ENCODE peak calls at places on chromosomes 6 and 20, in five cellular contexts. One of them, this sample, is unnamed.

GRCh38 chr6:126890055-126890454 is 228.4 kb upstream of the RSPO3 start:
- DNase-seq in cardiac fibroblast: no peak
- DNase-seq in AG04449: no peak
- DNase-seq in psoas muscle: no peak
- DNase-seq in tibial artery: no peak
- DNase-seq in this sample: no peak

GRCh38 chr6:15935661-15936060 is 193.2 kb upstream of the MYLIP start:
- DNase-seq in cardiac fibroblast: no peak
- DNase-seq in AG04449: no peak
- DNase-seq in psoas muscle: no peak
- DNase-seq in tibial artery: no peak
- DNase-seq in this sample: no peak

GRCh38 chr20:33648396-33649004 is 13.6 kb upstream of the C20orf144 start:
- DNase-seq in cardiac fibroblast: no peak
- DNase-seq in AG04449: no peak
- DNase-seq in psoas muscle: no peak
- DNase-seq in tibial artery: no peak
- DNase-seq in this sample: no peak

GRCh38 chr6:95133578-95133977 is 443.8 kb upstream of the MANEA start:
- DNase-seq in cardiac fibroblast: no peak
- DNase-seq in AG04449: no peak
- DNase-seq in psoas muscle: no peak
- DNase-seq in tibial artery: no peak
- DNase-seq in this sample: no peak

GRCh38 chr20:58141971-58142842 is 86.2 kb downstream of the ANKRD60 start:
- DNase-seq in cardiac fibroblast: no peak
- DNase-seq in AG04449: no peak
- DNase-seq in psoas muscle: no peak
- DNase-seq in tibial artery: peak; percentile 56
- DNase-seq in this sample: no peak

GRCh38 chr20:34254979-34255378 is 13.8 kb downstream of the ASIP start:
- DNase-seq in cardiac fibroblast: no peak
- DNase-seq in AG04449: no peak
- DNase-seq in psoas muscle: no peak
- DNase-seq in tibial artery: no peak
- DNase-seq in this sample: no peak

GRCh38 chr6:138965971-138966370 is 22.1 kb downstream of the REPS1 start:
- DNase-seq in cardiac fibroblast: no peak
- DNase-seq in AG04449: no peak
- DNase-seq in psoas muscle: no peak
- DNase-seq in tibial artery: no peak
- DNase-seq in this sample: no peak

GRCh38 chr6:158642805-158643489 is 1.6 kb downstream of the DYNLT1 start:
- DNase-seq in cardiac fibroblast: no peak
- DNase-seq in AG04449: no peak
- DNase-seq in psoas muscle: no peak
- DNase-seq in tibial artery: peak; percentile 31
- DNase-seq in this sample: no peak

GRCh38 chr20:36865076-36865860 is 10.7 kb upstream of the TLDC2 start:
- DNase-seq in cardiac fibroblast: no peak
- DNase-seq in AG04449: no peak
- DNase-seq in psoas muscle: no peak
- DNase-seq in tibial artery: no peak
- DNase-seq in this sample: no peak

GRCh38 chr6:22099923-22100322 is 196.9 kb downstream of the PRL start:
- DNase-seq in cardiac fibroblast: no peak
- DNase-seq in AG04449: no peak
- DNase-seq in psoas muscle: no peak
- DNase-seq in tibial artery: no peak
- DNase-seq in this sample: no peak

GRCh38 chr6:145116591-145117178 is 618.6 kb downstream of the EPM2A start:
- DNase-seq in cardiac fibroblast: no peak
- DNase-seq in AG04449: no peak
- DNase-seq in psoas muscle: no peak
- DNase-seq in tibial artery: no peak
- DNase-seq in this sample: no peak

GRCh38 chr20:52799130-52799529 is 173.0 kb upstream of the TSHZ2 start:
- DNase-seq in cardiac fibroblast: no peak
- DNase-seq in AG04449: no peak
- DNase-seq in psoas muscle: no peak
- DNase-seq in tibial artery: no peak
- DNase-seq in this sample: no peak

DNA sequence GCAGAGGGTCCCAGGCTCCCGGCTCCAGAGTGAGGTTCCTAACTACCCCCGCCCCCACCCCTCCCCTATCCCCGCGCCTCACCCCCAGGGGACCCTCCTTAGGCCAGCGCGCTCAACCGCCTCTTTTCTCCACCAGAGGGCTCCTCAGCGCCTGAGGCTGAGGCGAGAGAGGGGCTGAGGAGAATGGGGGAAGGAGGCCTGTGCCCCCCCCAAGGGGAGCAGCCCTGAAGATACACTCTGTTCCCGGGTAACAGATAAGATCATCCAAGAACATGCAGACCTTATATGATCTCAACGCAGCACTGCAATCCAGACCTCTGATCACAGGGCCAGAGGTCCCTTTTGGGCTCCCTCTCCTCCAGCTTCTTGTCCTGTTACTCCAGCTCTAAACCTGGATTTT is 43.3 kb upstream of the MRPS10 start:
- DNase-seq in cardiac fibroblast: no peak
- DNase-seq in AG04449: no peak
- DNase-seq in psoas muscle: peak; percentile 83
- DNase-seq in tibial artery: no peak
- DNase-seq in this sample: peak; percentile 33
- H3K4me3 ChIP-seq in cardiac fibroblast: no peak overlapping the region
- H3K4me3 ChIP-seq in AG04449: no peak overlapping the region
- H3K4me3 ChIP-seq in psoas muscle: no peak overlapping the region
- H3K4me3 ChIP-seq in tibial artery: no peak overlapping the region
- H3K4me3 ChIP-seq in this sample: no peak overlapping the region

DNA sequence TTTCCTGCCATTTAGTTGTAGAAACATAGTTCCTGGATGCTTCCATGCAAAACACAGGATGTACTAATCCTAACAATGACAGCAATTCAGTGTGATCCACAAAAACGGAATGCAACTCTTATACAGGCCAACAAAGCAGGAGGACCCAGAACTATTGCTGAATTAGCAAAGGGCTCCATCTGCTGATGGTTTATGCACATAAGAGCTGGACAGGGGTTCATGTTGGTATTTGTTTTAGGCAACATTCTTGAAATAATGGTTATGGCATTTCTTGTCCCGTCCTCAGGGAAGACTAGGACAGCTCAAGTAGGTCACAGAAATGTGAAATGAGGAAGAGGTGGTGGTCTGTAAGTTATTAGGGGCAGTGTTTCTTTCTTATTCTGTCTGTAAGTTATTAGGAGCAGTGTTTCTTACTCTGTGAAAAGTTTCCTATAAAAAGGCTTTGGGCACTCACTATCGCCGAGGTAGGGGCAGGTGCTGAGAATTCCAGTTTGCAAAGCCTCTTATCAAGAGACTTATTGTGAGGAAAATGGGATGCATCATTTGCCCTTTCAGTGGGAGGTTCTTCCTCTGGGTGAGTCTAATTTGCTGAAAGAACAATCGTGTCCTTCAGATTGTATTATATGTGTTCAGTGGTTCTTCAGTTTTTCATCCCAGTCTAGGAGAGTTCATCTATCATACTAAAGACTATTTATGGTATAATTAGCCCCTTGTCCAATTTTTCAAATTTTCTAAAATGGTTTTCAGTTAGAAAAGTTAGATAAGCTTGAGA is 171.1 kb downstream of the MCHR2 start:
- DNase-seq in cardiac fibroblast: peak; percentile 50
- DNase-seq in AG04449: peak; percentile 19
- DNase-seq in psoas muscle: no peak
- DNase-seq in tibial artery: no peak
- DNase-seq in this sample: peak; percentile 53
- TF ChIP-seq CTCF in cardiac fibroblast: peak; percentile 54
- TF ChIP-seq CTCF in AG04449: peak; percentile 31
- TF ChIP-seq CTCF in psoas muscle: peak; percentile 14
- TF ChIP-seq CTCF in tibial artery: no peak
- TF ChIP-seq CTCF in this sample: peak; percentile 55

DNA sequence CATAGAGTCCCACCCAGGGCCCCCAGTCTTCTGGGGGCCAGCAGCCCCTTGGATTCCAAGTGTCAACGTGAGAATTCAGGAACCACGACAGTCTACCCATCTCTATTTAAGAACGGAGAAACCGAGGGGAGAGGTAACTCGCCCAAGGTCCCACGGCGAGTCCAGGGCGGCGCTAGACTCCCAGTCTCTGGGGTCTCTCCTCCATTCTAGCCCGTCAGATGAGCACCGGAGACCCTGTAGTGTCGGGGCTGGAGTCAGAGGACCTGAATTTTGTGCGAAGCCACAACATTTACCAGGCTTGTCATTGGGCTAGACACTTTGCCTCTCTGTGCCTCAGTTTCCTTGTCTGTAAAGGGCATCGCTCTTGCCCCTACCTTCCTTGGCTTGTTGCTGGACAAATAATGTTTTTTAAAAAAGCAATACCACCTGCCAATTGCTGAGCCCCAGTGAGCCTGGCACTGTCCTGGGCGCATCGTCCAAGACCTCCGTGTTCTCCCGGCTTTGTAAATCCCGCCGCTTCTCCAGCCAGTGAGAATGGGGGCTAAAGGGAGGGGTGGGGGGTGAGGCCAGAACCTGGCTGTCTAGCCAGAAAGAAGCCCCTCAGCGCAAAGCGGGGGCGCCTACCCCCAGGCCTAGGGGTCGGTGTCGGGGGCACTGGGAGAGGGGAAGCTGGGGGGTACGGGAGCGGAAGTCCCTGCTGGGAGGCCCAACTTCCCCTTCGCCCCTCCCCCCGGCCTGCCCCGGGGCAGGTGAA is 91.7 kb downstream of the NCR2 start:
- DNase-seq in cardiac fibroblast: no peak
- DNase-seq in AG04449: no peak
- DNase-seq in psoas muscle: no peak
- DNase-seq in tibial artery: no peak
- DNase-seq in this sample: no peak
- H3K4me3 ChIP-seq in cardiac fibroblast: no peak overlapping the region
- H3K4me3 ChIP-seq in AG04449: no peak overlapping the region
- H3K4me3 ChIP-seq in psoas muscle: peak overlapping the region; percentile 70
- H3K4me3 ChIP-seq in tibial artery: peak overlapping the region; percentile 56
- H3K4me3 ChIP-seq in this sample: no peak overlapping the region

GRCh38 chr20:51193066-51193772 is 170.3 kb upstream of the KCNG1 start:
- DNase-seq in cardiac fibroblast: no peak
- DNase-seq in AG04449: no peak
- DNase-seq in psoas muscle: no peak
- DNase-seq in tibial artery: no peak
- DNase-seq in this sample: peak; percentile 52

GRCh38 chr20:51187318-51187717 is 164.4 kb upstream of the KCNG1 start:
- DNase-seq in cardiac fibroblast: no peak
- DNase-seq in AG04449: no peak
- DNase-seq in psoas muscle: no peak
- DNase-seq in tibial artery: no peak
- DNase-seq in this sample: no peak

GRCh38 chr20:51188941-51189340 is 166.0 kb upstream of the KCNG1 start:
- DNase-seq in cardiac fibroblast: no peak
- DNase-seq in AG04449: no peak
- DNase-seq in psoas muscle: no peak
- DNase-seq in tibial artery: no peak
- DNase-seq in this sample: no peak

GRCh38 chr20:51189814-51190782 is 167.2 kb upstream of the KCNG1 start:
- DNase-seq in cardiac fibroblast: no peak
- DNase-seq in AG04449: no peak
- DNase-seq in psoas muscle: no peak
- DNase-seq in tibial artery: no peak
- DNase-seq in this sample: no peak

GRCh38 chr20:51190783-51191180 is 167.9 kb upstream of the KCNG1 start:
- DNase-seq in cardiac fibroblast: peak; percentile 41
- DNase-seq in AG04449: no peak
- DNase-seq in psoas muscle: no peak
- DNase-seq in tibial artery: no peak
- DNase-seq in this sample: no peak
- TF ChIP-seq CTCF in cardiac fibroblast: no peak
- TF ChIP-seq CTCF in AG04449: no peak
- TF ChIP-seq CTCF in psoas muscle: no peak
- TF ChIP-seq CTCF in tibial artery: no peak
- TF ChIP-seq CTCF in this sample: no peak

GRCh38 chr6:109901976-109902375 is 76.1 kb upstream of the GPR6 start:
- DNase-seq in cardiac fibroblast: no peak
- DNase-seq in AG04449: no peak
- DNase-seq in psoas muscle: no peak
- DNase-seq in tibial artery: no peak
- DNase-seq in this sample: no peak
- H3K4me3 ChIP-seq in cardiac fibroblast: no peak overlapping the region
- H3K4me3 ChIP-seq in AG04449: no peak overlapping the region
- H3K4me3 ChIP-seq in psoas muscle: no peak overlapping the region
- H3K4me3 ChIP-seq in tibial artery: no peak overlapping the region
- H3K4me3 ChIP-seq in this sample: no peak overlapping the region